ENCODE peak calls at places on chromosomes 6 and 20, in ten cellular contexts. M is A673; Y is stimulated activated CD4-positive, alpha-beta T cell treated with anti-CD3 and anti-CD28 coated beads, Interleukin-2, amount 100 ng/mL, for 48 hours; X is right atrium auricular region; S is OCI-M1; O is T-helper 2 cell; G is aorta; R is activated CD4-positive, alpha-beta T cell treated with anti-CD3 and anti-CD28 coated beads for 48 hours; V is activated naive CD8-positive, alpha-beta T cell treated with anti-CD3 and anti-CD28 coated beads, Interleukin-2, amount 50 U/mL, for 24 hours; E is NCI-H1105 treated with DMSO at 0.1 percent for 48 hours. D is an unnamed sample.

GRCh38 chr20:1500496-1500895 is 9.3 kb upstream of the SIRPB2 start:
- DNase-seq in O (no peak), Y (no peak), V (no peak), E (peak; percentile 12), G (no peak), M (no peak), R (no peak), X (no peak), S (peak; percentile 73), D (no peak)

GRCh38 chr6:88455317-88455716 is 289.2 kb upstream of the CNR1 start:
- DNase-seq in G (no peak), Y (no peak), E (peak; percentile 10), R (no peak), S (no peak), O (no peak), V (no peak), M (no peak), X (no peak), D (no peak)

GRCh38 chr20:14235355-14235754 is 102.1 kb downstream of the FLRT3 start:
- DNase-seq in X (no peak), E (no peak), G (no peak), Y (no peak), V (no peak), O (no peak), S (no peak), M (no peak), R (no peak), D (no peak)

GRCh38 chr20:11451793-11452291 is 465.9 kb upstream of the BTBD3 start:
- DNase-seq in R (no peak), M (peak; percentile 64), E (no peak), X (no peak), S (no peak), Y (no peak), V (no peak), G (no peak), O (no peak), D (peak; percentile 26)

GRCh38 chr20:60984666-60985065 is 267.4 kb upstream of the CDH4 start:
- DNase-seq in V (no peak), G (no peak), E (peak; percentile 63), X (no peak), M (no peak), Y (no peak), O (no peak), S (no peak), R (no peak), D (no peak)

GRCh38 chr20:62065669-62066338 is at the start of gene TAF4:
- DNase-seq in Y (peak; percentile 77), V (peak; percentile 80), S (peak; percentile 78), O (peak; percentile 85), X (peak; percentile 73), G (peak; percentile 86), R (peak; percentile 80), E (peak; percentile 72), M (peak; percentile 77), D (no peak)

GRCh38 chr6:139762587-139763031 is 388.2 kb upstream of the CITED2 start:
- DNase-seq in Y (no peak), X (no peak), E (no peak), M (no peak), V (no peak), O (no peak), G (peak; percentile 48), R (no peak), S (peak; percentile 42), D (no peak)

GRCh38 chr6:106857771-106858652 is 116.5 kb downstream of the CD24 start:
- DNase-seq in G (no peak), M (no peak), E (no peak), R (no peak), Y (no peak), S (no peak), X (no peak), V (no peak), O (no peak), D (no peak)

GRCh38 chr6:136955123-136955522 is 33.0 kb downstream of the SLC35D3 start:
- DNase-seq in R (no peak), M (no peak), E (no peak), V (no peak), S (no peak), X (no peak), O (no peak), Y (no peak), G (no peak), D (no peak)

GRCh38 chr6:29724937-29725869 is 2.0 kb downstream of the HLA-F start:
- DNase-seq in M (no peak), V (no peak), R (no peak), S (no peak), X (no peak), E (no peak), G (no peak), O (no peak), Y (no peak), D (no peak)

GRCh38 chr6:125598422-125598821 is 151.0 kb upstream of the HEY2 start:
- DNase-seq in Y (no peak), O (no peak), V (no peak), E (peak; percentile 16), R (no peak), G (peak; percentile 87), S (peak; percentile 91), X (peak; percentile 66), M (peak; percentile 53), D (no peak)

D was measured in HCT116.